ENCODE peak calls at places on chromosomes 6 and 20, in seven cellular contexts. Q is H1, A is H9, P is IMR-90, U is trophoblast cell, V is neuronal stem cell, H is mesenchymal stem cell. K is an unnamed sample.

GRCh38 chr6:158761746-158762145 is 57.4 kb downstream of the EZR start:
- DNase-seq in H (no peak), Q (no peak), V (no peak), A (no peak), U (no peak), P (no peak), K (no peak)

GRCh38 chr6:15489563-15489962 is 173.3 kb downstream of the DTNBP1 start:
- DNase-seq in U (no peak), Q (no peak), H (no peak), V (no peak), P (no peak), A (peak; percentile 31), K (no peak)

GRCh38 chr6:132065556-132065955 is 114.4 kb upstream of the CCN2 start:
- DNase-seq in V (no peak), H (no peak), P (peak; percentile 69), A (no peak), U (peak; percentile 48), Q (no peak), K (no peak)

GRCh38 chr20:49572857-49573256 is 4.9 kb upstream of the PTGIS start:
- DNase-seq in A (peak; percentile 71), Q (no peak), U (no peak), V (no peak), P (no peak), H (no peak), K (peak; percentile 59)

GRCh38 chr6:75204959-75205775 is 686 bp downstream of the COL12A1 start:
- DNase-seq in V (peak; percentile 38), P (peak; percentile 82), Q (no peak), U (peak; percentile 64), H (peak; percentile 80), A (peak; percentile 41), K (peak; percentile 67)

GRCh38 chr6:40251609-40252008 is 317.3 kb upstream of the MOCS1 start:
- DNase-seq in H (no peak), Q (no peak), U (no peak), A (no peak), V (no peak), P (no peak), K (no peak)

GRCh38 chr6:132733814-132734213 is 20.0 kb upstream of the VNN1 start:
- DNase-seq in H (peak; percentile 46), V (no peak), P (no peak), U (no peak), A (no peak), Q (no peak), K (no peak)

GRCh38 chr6:126812651-126813050 is 305.8 kb upstream of the RSPO3 start:
- DNase-seq in Q (no peak), V (no peak), A (no peak), P (no peak), U (no peak), H (peak; percentile 6), K (peak; percentile 50)

GRCh38 chr20:53736122-53736756 is 142.6 kb upstream of the ZNF217 start:
- DNase-seq in H (no peak), U (peak; percentile 81), Q (no peak), V (no peak), A (no peak), P (no peak), K (no peak)

GRCh38 chr20:4261333-4262284 is 246.3 kb upstream of the RNF24 start:
- DNase-seq in U (no peak), A (no peak), Q (no peak), H (peak; percentile 5), V (no peak), P (peak; percentile 56), K (no peak)

GRCh38 chr20:57398231-57398821 is 7.1 kb downstream of the RBM38 start:
- DNase-seq in P (no peak), Q (no peak), U (no peak), A (no peak), V (no peak), H (no peak), K (no peak)

GRCh38 chr20:60255866-60256265 is 297.6 kb downstream of the CDH26 start:
- DNase-seq in Q (no peak), H (no peak), U (no peak), V (no peak), A (no peak), P (peak; percentile 62), K (no peak)

GRCh38 chr20:25077610-25078169 is 4.3 kb downstream of the VSX1 start:
- DNase-seq in Q (no peak), U (peak; percentile 66), A (peak; percentile 64), H (peak; percentile 24), V (no peak), P (peak; percentile 6), K (no peak)

GRCh38 chr20:63980317-63980805 is 571 bp upstream of the PRPF6 start:
- DNase-seq in A (no peak), Q (no peak), P (no peak), V (no peak), H (no peak), U (no peak), K (no peak)

GRCh38 chr20:21384308-21384892 is 12.9 kb downstream of the NKX2-4 start:
- DNase-seq in Q (no peak), H (no peak), U (no peak), P (no peak), V (no peak), A (no peak), K (no peak)

GRCh38 chr6:38420207-38420606 is 219.5 kb downstream of the BTBD9 start:
- DNase-seq in V (no peak), P (peak; percentile 50), Q (no peak), H (peak; percentile 30), A (no peak), U (no peak), K (no peak)

GRCh38 chr6:131443014-131443413 is 130.0 kb upstream of the ARG1 start:
- DNase-seq in A (no peak), U (no peak), H (no peak), Q (no peak), V (no peak), P (no peak), K (no peak)

GRCh38 chr6:160952633-160953281 is 38.8 kb upstream of the MAP3K4 start:
- DNase-seq in A (no peak), H (peak; percentile 14), P (no peak), V (peak; percentile 75), U (peak; percentile 27), Q (no peak), K (peak; percentile 40)

GRCh38 chr6:50062051-50062450 is 12.3 kb upstream of the DEFB112 start:
- DNase-seq in V (peak; percentile 1), A (peak; percentile 29), Q (no peak), U (peak; percentile 8), P (peak; percentile 0), H (no peak), K (peak; percentile 31)

GRCh38 chr6:154868143-154868594 is 126.9 kb upstream of the TIAM2 start:
- DNase-seq in H (peak; percentile 69), Q (no peak), P (peak; percentile 76), U (peak; percentile 78), A (no peak), V (peak; percentile 54), K (peak; percentile 78)

GRCh38 chr6:47187108-47187507 is 122.6 kb downstream of the TNFRSF21 start:
- DNase-seq in P (no peak), V (no peak), U (no peak), H (no peak), Q (no peak), A (no peak), K (no peak)

DNA sequence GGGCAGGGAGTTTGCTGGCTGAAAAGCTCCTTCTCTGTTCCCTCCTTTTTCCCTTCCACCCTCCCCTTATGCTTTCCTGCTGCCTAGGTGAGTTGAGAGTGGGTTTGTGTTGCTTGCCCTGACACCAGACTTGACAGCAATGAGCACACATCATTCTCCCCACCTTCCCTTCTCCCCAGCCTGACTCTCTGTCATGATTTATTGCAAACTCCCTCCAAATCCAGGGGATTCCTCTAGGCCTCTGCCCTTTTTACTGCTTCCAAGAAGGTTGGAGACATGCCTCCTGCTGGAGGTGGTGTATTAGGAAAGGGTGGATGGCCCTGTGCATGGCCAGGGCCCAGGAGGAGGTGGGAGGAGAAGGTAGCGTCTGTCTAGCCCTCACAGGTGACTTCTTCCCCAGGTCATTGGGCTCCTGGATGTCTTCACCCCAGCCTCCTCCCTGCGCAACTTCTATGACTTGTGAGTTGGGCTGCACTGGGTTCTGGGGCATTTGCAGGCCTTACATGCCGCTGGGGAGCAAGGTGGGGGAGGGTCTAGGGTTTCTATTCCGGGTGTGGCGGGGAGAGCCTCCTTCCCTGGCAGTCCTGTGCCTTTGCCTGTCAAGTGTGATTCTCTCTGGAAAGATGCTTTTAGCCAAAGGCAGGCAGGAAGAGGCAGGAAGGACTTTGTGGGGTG is 2.0 kb downstream of the MAPK13 start:
- DNase-seq in V (no peak), U (no peak), A (no peak), Q (no peak), H (no peak), P (no peak), K (peak; percentile 50)
- H3K23ac ChIP-seq in V (no peak overlapping the region), U (no peak overlapping the region), A (no peak overlapping the region), Q (no peak overlapping the region), H (no peak overlapping the region), P (no peak overlapping the region), K (peak overlapping the region; percentile 51)

DNA sequence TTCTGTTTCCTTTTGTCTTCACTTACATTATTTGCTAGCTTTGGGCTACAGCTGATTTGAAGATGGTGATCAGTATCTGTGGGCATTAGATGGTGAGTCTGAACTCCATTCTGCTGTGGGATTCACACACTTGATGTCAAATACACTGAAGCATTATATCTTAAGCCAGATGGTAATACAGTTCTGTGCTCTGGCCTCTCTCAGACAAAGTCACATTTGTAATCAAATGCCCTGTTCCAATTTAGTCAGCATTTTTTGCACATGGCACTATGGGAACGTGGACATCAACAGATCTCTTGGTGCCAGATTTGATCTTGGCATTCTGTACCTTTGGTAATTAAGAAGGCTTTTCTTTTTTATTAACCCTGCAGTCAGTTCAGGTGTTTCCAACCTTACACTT is 56.0 kb downstream of the SASH1 start:
- DNase-seq in A (no peak), U (no peak), P (no peak), Q (no peak), H (no peak), V (no peak), K (no peak)
- H3K23ac ChIP-seq in A (no peak overlapping the region), U (no peak overlapping the region), P (no peak overlapping the region), Q (no peak overlapping the region), H (no peak overlapping the region), V (no peak overlapping the region), K (no peak overlapping the region)

DNA sequence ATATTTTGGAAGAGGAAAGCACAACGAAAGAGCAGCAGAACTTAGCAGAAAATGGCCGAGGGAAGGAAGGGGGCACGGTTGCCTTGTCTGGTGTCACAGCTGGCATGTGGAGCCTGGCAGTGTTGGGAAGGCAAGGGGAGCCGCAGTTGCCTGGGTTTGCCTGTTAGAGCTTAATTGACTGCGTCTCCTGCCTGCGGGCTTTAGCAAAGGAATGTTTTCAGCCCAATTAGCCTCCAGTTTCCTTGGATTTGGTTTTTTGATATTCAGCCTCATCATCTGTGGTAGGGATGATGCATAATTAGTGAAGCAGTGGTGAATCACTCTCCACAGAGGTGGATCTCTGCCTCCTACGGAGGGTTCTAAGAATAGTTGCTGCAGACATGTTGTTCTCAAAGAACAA is 832.6 kb downstream of the QKI start:
- DNase-seq in P (no peak), A (no peak), H (no peak), V (peak; percentile 32), U (no peak), Q (no peak), K (no peak)
- H3K23ac ChIP-seq in P (no peak overlapping the region), A (no peak overlapping the region), H (no peak overlapping the region), V (no peak overlapping the region), U (no peak overlapping the region), Q (no peak overlapping the region), K (no peak overlapping the region)

DNA sequence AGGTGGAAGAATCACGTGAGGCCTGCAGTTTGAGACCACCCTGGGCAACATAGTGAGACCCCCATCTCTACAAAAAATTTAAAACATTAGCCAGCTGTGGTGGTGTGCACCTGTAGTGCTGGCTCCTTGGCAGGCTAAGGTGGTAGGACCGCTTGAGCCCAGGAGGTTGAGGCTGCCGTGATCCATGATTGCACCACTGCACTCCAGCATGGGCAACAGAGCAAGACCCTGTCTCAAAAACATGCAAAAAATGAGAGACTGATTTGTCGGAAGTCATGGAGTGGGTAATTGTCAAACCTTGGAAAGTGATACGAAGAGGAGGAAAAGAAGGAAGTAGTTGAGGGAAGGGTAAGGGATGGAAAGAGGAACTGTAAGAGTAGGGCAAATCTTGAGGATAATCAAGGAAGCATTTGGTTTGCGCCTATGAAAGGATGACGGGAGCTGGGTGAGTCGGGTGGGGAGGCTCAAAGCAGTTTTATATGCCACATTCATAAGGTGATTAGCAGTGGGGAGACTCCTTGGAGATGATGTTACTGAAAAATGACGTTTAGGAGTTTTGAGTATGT is 14.5 kb downstream of the L3MBTL3 start:
- DNase-seq in U (no peak), Q (no peak), H (no peak), A (no peak), V (no peak), P (no peak), K (no peak)
- H3K23ac ChIP-seq in U (no peak overlapping the region), Q (no peak overlapping the region), H (peak overlapping the region; percentile 80), A (no peak overlapping the region), V (no peak overlapping the region), P (peak overlapping the region; percentile 57), K (no peak overlapping the region)

K was measured in mesendoderm.